ENCODE peak calls at places on chromosome 2, in five cellular contexts. J is K562, I is HepG2, Z is GM12878, G is GM12891. Y is an unnamed sample.

GRCh38 chr2:85655961-85656403 is 12.0 kb downstream of the SFTPB start:
- DNase-seq in I (no peak), J (no peak), G (no peak), Z (no peak), Y (no peak)

GRCh38 chr2:238428866-238429265 is 2.1 kb downstream of the ASB1 start:
- DNase-seq in I (no peak), J (no peak), Z (no peak), G (no peak), Y (no peak)

GRCh38 chr2:85589166-85589565 is 4.9 kb downstream of the VAMP5 start:
- DNase-seq in J (no peak), Z (no peak), I (no peak), G (no peak), Y (no peak)

GRCh38 chr2:172308253-172308935 is 119.0 kb upstream of the ITGA6 start:
- DNase-seq in Z (no peak), G (no peak), I (no peak), J (no peak), Y (no peak)

GRCh38 chr2:30178618-30179404 is 32.0 kb downstream of the YPEL5 start:
- DNase-seq in I (no peak), G (no peak), J (peak; percentile 51), Z (no peak), Y (no peak)

GRCh38 chr2:192357216-192357615 is 162.5 kb upstream of the TMEFF2 start:
- DNase-seq in Z (no peak), J (no peak), I (no peak), G (no peak), Y (no peak)

GRCh38 chr2:196226058-196226747 is 54.8 kb upstream of the STK17B start:
- DNase-seq in I (no peak), Z (no peak), J (no peak), G (no peak), Y (no peak)

GRCh38 chr2:78999410-78999809 is 26.1 kb upstream of the REG3G start:
- DNase-seq in Z (no peak), G (no peak), J (peak; percentile 23), I (no peak), Y (no peak)

GRCh38 chr2:17426708-17427107 is 91.5 kb downstream of the RAD51AP2 start:
- DNase-seq in G (no peak), Z (no peak), J (no peak), I (no peak), Y (no peak)

GRCh38 chr2:98148968-98149697 is 62.2 kb downstream of the VWA3B start:
- DNase-seq in Z (no peak), J (peak; percentile 37), G (no peak), I (peak; percentile 71), Y (no peak)

GRCh38 chr2:120977582-120978358 is 242.1 kb downstream of the GLI2 start:
- DNase-seq in G (no peak), J (no peak), I (no peak), Z (no peak), Y (no peak)

GRCh38 chr2:104790100-104790811 is 63.7 kb upstream of the POU3F3 start:
- DNase-seq in Z (no peak), I (no peak), G (no peak), J (no peak), Y (no peak)

GRCh38 chr2:174873457-174873856 is 109.2 kb upstream of the CHRNA1 start:
- DNase-seq in G (no peak), Z (no peak), I (no peak), J (no peak), Y (no peak)

GRCh38 chr2:200359552-200359951 is 53.1 kb downstream of the SPATS2L start:
- DNase-seq in G (no peak), I (no peak), J (no peak), Z (no peak), Y (no peak)

GRCh38 chr2:186523781-186524180 is 37.7 kb downstream of the ZC3H15 start:
- DNase-seq in Z (no peak), I (no peak), J (no peak), G (no peak), Y (no peak)

GRCh38 chr2:237617305-237617982 is 9.9 kb upstream of the LRRFIP1 start:
- DNase-seq in J (no peak), Z (no peak), G (no peak), I (no peak), Y (no peak)

GRCh38 chr2:12478151-12479041 is 238.3 kb upstream of the TRIB2 start:
- DNase-seq in J (no peak), G (no peak), Z (no peak), I (no peak), Y (no peak)

GRCh38 chr2:119772128-119772527 is 12.4 kb downstream of the PTPN4 start:
- DNase-seq in G (no peak), J (no peak), I (no peak), Z (no peak), Y (no peak)

GRCh38 chr2:148622390-148622789 is 22.2 kb upstream of the EPC2 start:
- DNase-seq in J (no peak), G (no peak), I (no peak), Z (no peak), Y (no peak)

GRCh38 chr2:50066858-50067257 is 912.5 kb upstream of the FSHR start:
- DNase-seq in G (no peak), J (no peak), I (no peak), Z (no peak), Y (no peak)

GRCh38 chr2:131058905-131059304 is 34.4 kb downstream of the FAM168B start:
- DNase-seq in J (no peak), G (no peak), Z (no peak), I (no peak), Y (no peak)

GRCh38 chr2:26560892-26561291 is 80.3 kb downstream of the CIB4 start:
- DNase-seq in Z (no peak), J (no peak), I (no peak), G (no peak), Y (no peak)

GRCh38 chr2:128605931-128606330 is 287.3 kb upstream of the HS6ST1 start:
- DNase-seq in I (no peak), G (no peak), Z (no peak), J (no peak), Y (no peak)

GRCh38 chr2:228417966-228418365 is 236.5 kb upstream of the SPHKAP start:
- DNase-seq in J (no peak), I (no peak), Z (no peak), G (no peak), Y (no peak)

GRCh38 chr2:199484927-199485326 is 27.2 kb upstream of the SATB2 start:
- DNase-seq in Z (no peak), G (no peak), I (no peak), J (peak; percentile 43), Y (no peak)

GRCh38 chr2:120972286-120972685 is 236.6 kb downstream of the GLI2 start:
- DNase-seq in G (no peak), Z (no peak), J (no peak), I (no peak), Y (no peak)

GRCh38 chr2:181457741-181458425 is 697 bp downstream of the ITGA4 start:
- DNase-seq in G (no peak), I (no peak), Z (no peak), J (peak; percentile 9), Y (peak; percentile 29)

GRCh38 chr2:86416126-86416525 is 25.0 kb upstream of the KDM3A start:
- DNase-seq in G (no peak), I (no peak), Z (no peak), J (no peak), Y (no peak)

GRCh38 chr2:233501198-233502076 is 65.1 kb downstream of the USP40 start:
- DNase-seq in J (no peak), Z (no peak), I (no peak), G (no peak), Y (no peak)
- TF ChIP-seq TAF1 in J (no peak), Z (no peak), I (no peak), G (no peak), Y (no peak)

DNA sequence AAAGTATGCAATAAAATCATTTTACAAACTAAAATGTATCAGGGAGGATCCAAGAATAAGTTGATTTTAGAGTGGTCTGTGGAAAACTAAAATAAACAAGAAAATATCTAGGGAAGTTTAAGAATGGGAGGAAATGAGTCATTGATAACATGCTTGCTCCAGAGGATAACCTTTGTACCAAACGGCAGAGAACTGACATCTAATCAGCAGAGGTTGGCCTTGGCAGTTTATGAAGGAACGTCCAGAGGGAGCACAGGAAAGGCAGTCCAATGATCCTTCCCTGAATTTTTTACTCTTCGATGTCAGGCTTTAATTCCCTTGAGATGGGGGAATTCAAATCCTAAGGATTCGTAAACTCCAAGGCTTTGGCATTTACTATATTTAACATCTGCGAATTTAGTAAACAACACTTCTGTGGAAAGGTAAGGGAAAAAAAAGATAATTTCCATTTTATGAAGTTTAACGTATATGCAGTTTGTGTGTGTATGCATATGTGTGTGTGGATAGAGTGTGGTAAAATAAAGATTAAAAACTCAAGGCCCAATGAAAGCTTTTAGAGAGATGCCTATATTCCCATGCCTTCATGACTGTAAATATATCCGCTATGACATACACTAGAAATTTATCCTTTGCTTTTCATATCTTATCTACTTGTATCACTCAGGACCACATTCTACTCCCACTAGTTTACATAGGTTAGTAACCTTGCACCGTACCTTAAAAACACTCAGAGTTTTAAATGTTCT is 8.7 kb upstream of the INPP1 start:
- DNase-seq in J (peak; percentile 69), Z (no peak), I (peak; percentile 96), G (no peak), Y (no peak)
- TF ChIP-seq POLR2A in J (peak; percentile 41), Z (no peak), I (peak; percentile 72), G (no peak), Y (no peak)

GRCh38 chr2:42725657-42726056 is 38.3 kb downstream of the OXER1 start:
- DNase-seq in I (no peak), J (no peak), G (no peak), Z (no peak), Y (no peak)

GRCh38 chr2:42722328-42723190 is 41.4 kb downstream of the OXER1 start:
- DNase-seq in I (no peak), J (peak; percentile 45), Z (peak; percentile 91), G (peak; percentile 18), Y (peak; percentile 21)

GRCh38 chr2:42723465-42723864 is 40.5 kb downstream of the OXER1 start:
- DNase-seq in G (no peak), Z (no peak), J (no peak), I (no peak), Y (no peak)

GRCh38 chr2:42726680-42727079 is 37.3 kb downstream of the OXER1 start:
- DNase-seq in J (no peak), I (no peak), G (no peak), Z (no peak), Y (no peak)

DNA sequence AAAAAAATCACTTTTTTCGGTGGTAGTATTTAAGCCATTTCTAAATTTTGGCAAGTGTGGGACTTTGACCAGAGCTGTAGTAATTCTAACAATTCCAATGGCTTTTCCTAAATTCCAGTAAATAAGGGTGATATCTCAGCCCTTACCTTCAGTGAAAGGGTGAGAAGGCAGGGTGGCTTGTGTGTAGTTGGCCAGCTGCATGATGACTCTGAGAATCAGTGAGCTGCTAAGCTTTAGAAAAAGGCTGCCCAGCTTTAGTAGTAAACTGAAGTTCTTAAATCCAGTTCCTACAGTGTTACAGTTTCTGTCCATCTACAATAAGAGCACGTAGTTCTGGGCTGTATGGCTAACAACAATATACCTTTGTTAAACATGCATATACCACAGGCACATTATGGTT is 42.0 kb downstream of the OXER1 start:
- DNase-seq in G (no peak), Z (no peak), I (no peak), J (no peak), Y (no peak)
- TF ChIP-seq TAF1 in G (no peak), Z (no peak), I (no peak), J (no peak), Y (no peak)

DNA sequence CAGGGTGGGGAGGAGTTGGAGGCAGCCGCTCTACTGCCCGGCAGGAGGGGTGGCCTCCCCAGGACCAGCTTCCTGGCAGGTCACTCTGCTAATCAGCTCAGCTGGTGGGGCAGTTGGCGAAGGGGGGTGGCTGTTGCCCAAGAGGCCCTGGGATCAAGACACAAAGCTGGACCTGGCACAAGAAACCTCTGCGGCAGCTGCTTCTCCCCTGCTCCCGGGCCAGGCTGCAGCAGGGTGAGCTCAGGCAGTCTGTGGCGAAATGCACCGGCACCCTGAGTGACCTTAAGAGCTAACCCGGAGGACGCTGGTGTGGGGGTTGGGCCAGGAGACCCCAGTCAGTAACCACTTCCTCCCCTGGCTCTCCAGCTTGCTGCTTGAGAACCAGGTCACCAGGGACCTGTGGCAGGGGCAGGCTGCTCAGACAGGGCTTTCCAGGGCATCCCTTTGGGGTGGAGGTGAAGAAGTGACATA is 31.1 kb downstream of the TOGARAM2 start:
- DNase-seq in J (no peak), Z (no peak), I (no peak), G (no peak), Y (no peak)
- TF ChIP-seq POLR2A in J (no peak), Z (no peak), I (no peak), G (no peak), Y (no peak)